ENCODE peak calls at places on chromosome 19, in eight cellular contexts. One of them, this sample, is unnamed. For H3K36me3, the result is how much of the 10 kb centered on the place peaks cover.

GRCh38 chr19:47520343-47520806 is 5.5 kb upstream of the NAPA start:
- DNase-seq in heart right ventricle: no peak
- DNase-seq in Panc1: no peak
- DNase-seq in breast epithelium: no peak
- DNase-seq in psoas muscle: no peak
- DNase-seq in hepatocyte: no peak
- DNase-seq in esophagus muscularis mucosa: no peak
- DNase-seq in CD4-positive, CD25-positive, alpha-beta regulatory T cell: no peak
- DNase-seq in this sample: no peak

GRCh38 chr19:35552534-35553384 is 7.3 kb downstream of the TMEM147 start:
- DNase-seq in heart right ventricle: no peak
- DNase-seq in Panc1: no peak
- DNase-seq in breast epithelium: no peak
- DNase-seq in psoas muscle: no peak
- DNase-seq in hepatocyte: no peak
- DNase-seq in esophagus muscularis mucosa: no peak
- DNase-seq in CD4-positive, CD25-positive, alpha-beta regulatory T cell: no peak
- DNase-seq in this sample: no peak

GRCh38 chr19:54392078-54392477 is 23.2 kb upstream of the TTYH1 start:
- DNase-seq in heart right ventricle: no peak
- DNase-seq in Panc1: no peak
- DNase-seq in breast epithelium: no peak
- DNase-seq in psoas muscle: no peak
- DNase-seq in hepatocyte: no peak
- DNase-seq in esophagus muscularis mucosa: no peak
- DNase-seq in CD4-positive, CD25-positive, alpha-beta regulatory T cell: no peak
- DNase-seq in this sample: no peak

GRCh38 chr19:3162418-3163229 is 15.9 kb upstream of the S1PR4 start:
- DNase-seq in heart right ventricle: no peak
- DNase-seq in Panc1: no peak
- DNase-seq in breast epithelium: no peak
- DNase-seq in psoas muscle: no peak
- DNase-seq in hepatocyte: no peak
- DNase-seq in esophagus muscularis mucosa: no peak
- DNase-seq in CD4-positive, CD25-positive, alpha-beta regulatory T cell: no peak
- DNase-seq in this sample: no peak

GRCh38 chr19:17209126-17210036 is 5.8 kb upstream of the USE1 start:
- DNase-seq in heart right ventricle: no peak
- DNase-seq in Panc1: no peak
- DNase-seq in breast epithelium: no peak
- DNase-seq in psoas muscle: no peak
- DNase-seq in hepatocyte: peak
- DNase-seq in esophagus muscularis mucosa: no peak
- DNase-seq in CD4-positive, CD25-positive, alpha-beta regulatory T cell: peak
- DNase-seq in this sample: no peak

GRCh38 chr19:13908674-13909073 is 2.7 kb downstream of the CC2D1A start:
- DNase-seq in heart right ventricle: no peak
- DNase-seq in Panc1: no peak
- DNase-seq in breast epithelium: no peak
- DNase-seq in psoas muscle: no peak
- DNase-seq in hepatocyte: no peak
- DNase-seq in esophagus muscularis mucosa: no peak
- DNase-seq in CD4-positive, CD25-positive, alpha-beta regulatory T cell: no peak
- DNase-seq in this sample: no peak

GRCh38 chr19:31351212-31352193 is 2.3 kb upstream of the TSHZ3 start:
- DNase-seq in heart right ventricle: peak
- DNase-seq in Panc1: no peak
- DNase-seq in breast epithelium: no peak
- DNase-seq in psoas muscle: peak
- DNase-seq in hepatocyte: peak
- DNase-seq in esophagus muscularis mucosa: no peak
- DNase-seq in CD4-positive, CD25-positive, alpha-beta regulatory T cell: no peak
- DNase-seq in this sample: no peak

GRCh38 chr19:45147835-45148676 is 12.7 kb downstream of the NKPD1 start:
- DNase-seq in heart right ventricle: no peak
- DNase-seq in Panc1: no peak
- DNase-seq in breast epithelium: no peak
- DNase-seq in psoas muscle: no peak
- DNase-seq in hepatocyte: no peak
- DNase-seq in esophagus muscularis mucosa: no peak
- DNase-seq in CD4-positive, CD25-positive, alpha-beta regulatory T cell: no peak
- DNase-seq in this sample: no peak

GRCh38 chr19:8209111-8209964 is at the start of gene CERS4:
- DNase-seq in heart right ventricle: no peak
- DNase-seq in Panc1: no peak
- DNase-seq in breast epithelium: peak
- DNase-seq in psoas muscle: peak
- DNase-seq in hepatocyte: peak
- DNase-seq in esophagus muscularis mucosa: no peak
- DNase-seq in CD4-positive, CD25-positive, alpha-beta regulatory T cell: peak
- DNase-seq in this sample: no peak

GRCh38 chr19:3057275-3057714 is 5.0 kb downstream of the TLE5 start:
- DNase-seq in heart right ventricle: peak
- DNase-seq in Panc1: no peak
- DNase-seq in breast epithelium: peak
- DNase-seq in psoas muscle: peak
- DNase-seq in hepatocyte: peak
- DNase-seq in esophagus muscularis mucosa: no peak
- DNase-seq in CD4-positive, CD25-positive, alpha-beta regulatory T cell: no peak
- DNase-seq in this sample: no peak

GRCh38 chr19:12834976-12835757 is 788 bp upstream of the RTBDN start:
- DNase-seq in heart right ventricle: peak
- DNase-seq in Panc1: no peak
- DNase-seq in breast epithelium: no peak
- DNase-seq in psoas muscle: no peak
- DNase-seq in hepatocyte: peak
- DNase-seq in esophagus muscularis mucosa: no peak
- DNase-seq in CD4-positive, CD25-positive, alpha-beta regulatory T cell: no peak
- DNase-seq in this sample: no peak

GRCh38 chr19:4577020-4577782 is 17.7 kb upstream of the SEMA6B start:
- DNase-seq in heart right ventricle: no peak
- DNase-seq in Panc1: no peak
- DNase-seq in breast epithelium: no peak
- DNase-seq in psoas muscle: no peak
- DNase-seq in hepatocyte: peak
- DNase-seq in esophagus muscularis mucosa: no peak
- DNase-seq in CD4-positive, CD25-positive, alpha-beta regulatory T cell: no peak
- DNase-seq in this sample: no peak

GRCh38 chr19:6772028-6772865 is at the start of gene VAV1:
- DNase-seq in heart right ventricle: peak
- DNase-seq in Panc1: no peak
- DNase-seq in breast epithelium: no peak
- DNase-seq in psoas muscle: peak
- DNase-seq in hepatocyte: no peak
- DNase-seq in esophagus muscularis mucosa: no peak
- DNase-seq in CD4-positive, CD25-positive, alpha-beta regulatory T cell: peak
- DNase-seq in this sample: no peak

GRCh38 chr19:54493967-54494585 is 8.6 kb upstream of the LAIR2 start:
- DNase-seq in heart right ventricle: no peak
- DNase-seq in Panc1: no peak
- DNase-seq in breast epithelium: no peak
- DNase-seq in psoas muscle: no peak
- DNase-seq in hepatocyte: no peak
- DNase-seq in esophagus muscularis mucosa: no peak
- DNase-seq in CD4-positive, CD25-positive, alpha-beta regulatory T cell: no peak
- DNase-seq in this sample: no peak

GRCh38 chr19:17719730-17720486 is 628 bp downstream of the MAP1S start:
- DNase-seq in heart right ventricle: peak
- DNase-seq in Panc1: no peak
- DNase-seq in breast epithelium: peak
- DNase-seq in psoas muscle: no peak
- DNase-seq in hepatocyte: peak
- DNase-seq in esophagus muscularis mucosa: no peak
- DNase-seq in CD4-positive, CD25-positive, alpha-beta regulatory T cell: peak
- DNase-seq in this sample: no peak

GRCh38 chr19:2056810-2057192 is 5.8 kb upstream of the MKNK2 start:
- DNase-seq in heart right ventricle: no peak
- DNase-seq in Panc1: no peak
- DNase-seq in breast epithelium: no peak
- DNase-seq in psoas muscle: no peak
- DNase-seq in hepatocyte: no peak
- DNase-seq in esophagus muscularis mucosa: no peak
- DNase-seq in CD4-positive, CD25-positive, alpha-beta regulatory T cell: no peak
- DNase-seq in this sample: no peak

GRCh38 chr19:45667620-45668341 is at the start of gene GIPR:
- DNase-seq in heart right ventricle: peak
- DNase-seq in Panc1: no peak
- DNase-seq in breast epithelium: peak
- DNase-seq in psoas muscle: peak
- DNase-seq in hepatocyte: peak
- DNase-seq in esophagus muscularis mucosa: no peak
- DNase-seq in CD4-positive, CD25-positive, alpha-beta regulatory T cell: peak
- DNase-seq in this sample: no peak

DNA sequence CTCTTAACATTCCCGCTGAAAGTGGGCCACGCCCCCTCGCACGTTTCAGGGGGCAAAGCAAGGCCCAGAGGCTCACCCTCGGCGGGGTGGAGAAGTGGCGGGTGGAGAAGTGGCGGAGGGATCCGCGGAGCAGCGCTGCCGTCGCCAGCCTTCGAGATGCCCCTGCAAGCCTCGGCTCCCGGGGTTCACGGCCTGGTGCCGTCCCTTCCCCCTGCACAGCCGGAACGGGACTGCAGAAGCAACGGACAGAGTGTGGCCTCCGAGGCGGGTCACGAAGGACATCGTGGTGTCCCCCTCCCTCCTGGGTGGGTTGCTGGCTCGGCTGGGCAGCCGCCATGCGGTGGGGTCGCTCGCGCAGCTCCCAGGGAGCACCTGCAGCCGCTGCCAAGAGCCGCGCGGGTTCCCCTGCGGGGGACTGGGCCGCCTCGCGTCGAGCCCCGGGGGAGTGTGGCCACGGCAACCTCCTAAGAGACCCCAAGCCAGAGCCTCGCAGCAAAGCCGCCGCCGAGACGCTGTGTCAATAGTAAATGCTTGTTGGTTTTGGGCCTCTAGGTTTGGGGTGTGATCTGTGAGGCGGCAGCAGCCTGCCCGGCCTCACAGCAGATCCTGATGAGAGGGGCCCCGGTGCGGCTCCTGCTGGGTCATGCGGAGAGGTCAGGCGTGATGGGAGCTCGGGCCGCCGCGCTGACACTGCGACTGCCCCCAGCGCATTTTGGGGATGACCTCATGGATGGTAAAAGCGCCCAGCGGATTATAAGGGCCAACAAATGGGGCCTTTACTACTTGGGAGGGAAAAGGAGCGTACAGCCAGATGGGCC is 5.5 kb downstream of the TPGS1 start:
- DNase-seq in heart right ventricle: no peak
- DNase-seq in Panc1: no peak
- DNase-seq in breast epithelium: no peak
- DNase-seq in psoas muscle: no peak
- DNase-seq in hepatocyte: no peak
- DNase-seq in esophagus muscularis mucosa: no peak
- DNase-seq in CD4-positive, CD25-positive, alpha-beta regulatory T cell: no peak
- DNase-seq in this sample: no peak
- H3K36me3 ChIP-seq in heart right ventricle: under half
- H3K36me3 ChIP-seq in Panc1: under half
- H3K36me3 ChIP-seq in breast epithelium: under half
- H3K36me3 ChIP-seq in psoas muscle: under half
- H3K36me3 ChIP-seq in hepatocyte: under half
- H3K36me3 ChIP-seq in esophagus muscularis mucosa: under half
- H3K36me3 ChIP-seq in CD4-positive, CD25-positive, alpha-beta regulatory T cell: under half
- H3K36me3 ChIP-seq in this sample: under half

GRCh38 chr19:19342086-19343015 is 21.7 kb downstream of the MAU2 start:
- DNase-seq in heart right ventricle: peak
- DNase-seq in Panc1: no peak
- DNase-seq in breast epithelium: peak
- DNase-seq in psoas muscle: peak
- DNase-seq in hepatocyte: peak
- DNase-seq in esophagus muscularis mucosa: no peak
- DNase-seq in CD4-positive, CD25-positive, alpha-beta regulatory T cell: no peak
- DNase-seq in this sample: no peak
- H3K36me3 ChIP-seq in heart right ventricle: half or more
- H3K36me3 ChIP-seq in Panc1: under half
- H3K36me3 ChIP-seq in breast epithelium: under half
- H3K36me3 ChIP-seq in psoas muscle: half or more
- H3K36me3 ChIP-seq in hepatocyte: under half
- H3K36me3 ChIP-seq in esophagus muscularis mucosa: half or more
- H3K36me3 ChIP-seq in CD4-positive, CD25-positive, alpha-beta regulatory T cell: half or more
- H3K36me3 ChIP-seq in this sample: half or more

GRCh38 chr19:49857834-49858590 is 7.1 kb downstream of the PTOV1 start:
- DNase-seq in heart right ventricle: no peak
- DNase-seq in Panc1: no peak
- DNase-seq in breast epithelium: no peak
- DNase-seq in psoas muscle: no peak
- DNase-seq in hepatocyte: no peak
- DNase-seq in esophagus muscularis mucosa: no peak
- DNase-seq in CD4-positive, CD25-positive, alpha-beta regulatory T cell: no peak
- DNase-seq in this sample: no peak
- H3K36me3 ChIP-seq in heart right ventricle: half or more
- H3K36me3 ChIP-seq in Panc1: under half
- H3K36me3 ChIP-seq in breast epithelium: under half
- H3K36me3 ChIP-seq in psoas muscle: half or more
- H3K36me3 ChIP-seq in hepatocyte: under half
- H3K36me3 ChIP-seq in esophagus muscularis mucosa: half or more
- H3K36me3 ChIP-seq in CD4-positive, CD25-positive, alpha-beta regulatory T cell: under half
- H3K36me3 ChIP-seq in this sample: half or more

GRCh38 chr19:5646703-5647102 is 23.8 kb downstream of the SAFB start:
- DNase-seq in heart right ventricle: no peak
- DNase-seq in Panc1: no peak
- DNase-seq in breast epithelium: no peak
- DNase-seq in psoas muscle: no peak
- DNase-seq in hepatocyte: no peak
- DNase-seq in esophagus muscularis mucosa: no peak
- DNase-seq in CD4-positive, CD25-positive, alpha-beta regulatory T cell: no peak
- DNase-seq in this sample: no peak
- H3K36me3 ChIP-seq in heart right ventricle: half or more
- H3K36me3 ChIP-seq in Panc1: under half
- H3K36me3 ChIP-seq in breast epithelium: under half
- H3K36me3 ChIP-seq in psoas muscle: half or more
- H3K36me3 ChIP-seq in hepatocyte: under half
- H3K36me3 ChIP-seq in esophagus muscularis mucosa: half or more
- H3K36me3 ChIP-seq in CD4-positive, CD25-positive, alpha-beta regulatory T cell: half or more
- H3K36me3 ChIP-seq in this sample: under half

DNA sequence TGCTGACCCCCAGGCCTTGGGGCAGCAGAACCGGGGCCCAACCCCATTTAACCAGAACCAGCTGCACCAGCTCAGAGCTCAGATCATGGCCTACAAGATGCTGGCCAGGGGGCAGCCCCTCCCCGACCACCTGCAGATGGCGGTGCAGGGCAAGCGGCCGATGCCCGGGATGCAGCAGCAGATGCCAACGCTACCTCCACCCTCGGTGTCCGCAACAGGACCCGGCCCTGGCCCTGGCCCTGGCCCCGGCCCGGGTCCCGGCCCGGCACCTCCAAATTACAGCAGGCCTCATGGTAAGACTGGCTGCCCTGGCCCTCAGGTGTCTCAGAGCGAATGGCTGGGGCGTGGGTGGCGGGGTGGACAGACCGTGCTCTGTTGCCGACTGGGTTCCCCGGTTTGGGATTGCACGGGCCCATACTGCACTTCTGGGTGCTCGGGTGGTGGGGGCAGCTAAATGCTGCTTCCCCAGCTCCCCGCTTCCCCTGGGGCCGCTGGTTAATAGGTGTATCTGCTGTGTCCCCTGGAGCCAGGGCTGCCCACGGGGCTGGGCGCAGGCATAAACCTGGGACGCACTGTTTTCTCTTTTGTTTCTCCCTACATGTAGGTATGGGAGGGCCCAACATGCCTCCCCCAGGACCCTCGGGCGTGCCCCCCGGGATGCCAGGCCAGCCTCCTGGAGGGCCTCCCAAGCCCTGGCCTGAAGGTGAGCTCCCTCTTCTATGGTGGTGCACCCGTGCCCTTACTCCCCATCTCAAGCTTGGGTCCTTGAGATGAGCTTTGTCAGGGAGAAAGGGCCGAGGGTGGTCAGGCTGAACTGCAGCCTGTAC is 25.7 kb downstream of the SMARCA4 start:
- DNase-seq in heart right ventricle: no peak
- DNase-seq in Panc1: no peak
- DNase-seq in breast epithelium: no peak
- DNase-seq in psoas muscle: no peak
- DNase-seq in hepatocyte: no peak
- DNase-seq in esophagus muscularis mucosa: no peak
- DNase-seq in CD4-positive, CD25-positive, alpha-beta regulatory T cell: no peak
- DNase-seq in this sample: no peak
- H3K36me3 ChIP-seq in heart right ventricle: half or more
- H3K36me3 ChIP-seq in Panc1: under half
- H3K36me3 ChIP-seq in breast epithelium: under half
- H3K36me3 ChIP-seq in psoas muscle: half or more
- H3K36me3 ChIP-seq in hepatocyte: under half
- H3K36me3 ChIP-seq in esophagus muscularis mucosa: half or more
- H3K36me3 ChIP-seq in CD4-positive, CD25-positive, alpha-beta regulatory T cell: half or more
- H3K36me3 ChIP-seq in this sample: under half

This sample was measured in vagina.